ENCODE peak calls at places on chromosomes 7 and 10, in four cellular contexts. D is HCT116, E is upper lobe of left lung, N is breast epithelium. I is an unnamed sample.

GRCh38 chr7:27684491-27684890 is 21.8 kb upstream of the HIBADH start:
- DNase-seq in N (no peak), E (no peak), D (no peak), I (no peak)

GRCh38 chr7:132571970-132572369 is 4.3 kb downstream of the PLXNA4 start:
- DNase-seq in E (no peak), D (no peak), N (no peak), I (no peak)

GRCh38 chr10:78471723-78472541 is 438.3 kb downstream of the RPS24 start:
- DNase-seq in N (no peak), E (no peak), D (no peak), I (no peak)

GRCh38 chr7:93165447-93165846 is 17.3 kb upstream of the SAMD9L start:
- DNase-seq in E (no peak), N (no peak), D (no peak), I (no peak)

GRCh38 chr10:73717564-73717963 is 19.7 kb upstream of the AGAP5 start:
- DNase-seq in E (no peak), N (no peak), D (no peak), I (no peak)

GRCh38 chr7:131238260-131238940 is 89.3 kb upstream of the MKLN1 start:
- DNase-seq in E (no peak), N (no peak), D (no peak), I (no peak)

GRCh38 chr7:107692501-107692900 is 31.9 kb downstream of the SLC26A4 start:
- DNase-seq in N (no peak), E (no peak), D (no peak), I (no peak)

GRCh38 chr7:72445580-72445979 is 33.4 kb upstream of the CALN1 start:
- DNase-seq in D (no peak), E (no peak), N (no peak), I (no peak)

GRCh38 chr10:33253411-33253810 is 81.1 kb downstream of the NRP1 start:
- DNase-seq in E (no peak), N (no peak), D (no peak), I (no peak)

GRCh38 chr7:27168265-27168947 is 3.1 kb upstream of the HOXA9 start:
- DNase-seq in E (peak), N (no peak), D (no peak), I (no peak)

GRCh38 chr10:8498881-8499280 is 444.4 kb downstream of the GATA3 start:
- DNase-seq in E (no peak), N (no peak), D (no peak), I (no peak)

GRCh38 chr7:135253851-135254815 is 20.5 kb downstream of the STRA8 start:
- DNase-seq in E (no peak), D (peak), N (peak), I (peak)

GRCh38 chr10:69801434-69802315 is at the start of gene COL13A1:
- DNase-seq in N (no peak), E (peak), D (peak), I (no peak)

GRCh38 chr10:101783736-101784118 is 481 bp upstream of the NPM3 start:
- DNase-seq in E (no peak), N (no peak), D (no peak), I (no peak)

GRCh38 chr7:127897704-127898454 is 133.4 kb downstream of the LRRC4 start:
- DNase-seq in D (no peak), E (no peak), N (no peak), I (no peak)

GRCh38 chr7:44307905-44308740 is 17.3 kb downstream of the CAMK2B start:
- DNase-seq in E (no peak), N (peak), D (no peak), I (peak)

GRCh38 chr10:124245806-124246440 is 152.5 kb upstream of the CHST15 start:
- DNase-seq in E (no peak), D (no peak), N (no peak), I (peak)
- TF ChIP-seq POLR2AphosphoS5 in E (no peak), D (no peak), N (no peak), I (no peak)

DNA sequence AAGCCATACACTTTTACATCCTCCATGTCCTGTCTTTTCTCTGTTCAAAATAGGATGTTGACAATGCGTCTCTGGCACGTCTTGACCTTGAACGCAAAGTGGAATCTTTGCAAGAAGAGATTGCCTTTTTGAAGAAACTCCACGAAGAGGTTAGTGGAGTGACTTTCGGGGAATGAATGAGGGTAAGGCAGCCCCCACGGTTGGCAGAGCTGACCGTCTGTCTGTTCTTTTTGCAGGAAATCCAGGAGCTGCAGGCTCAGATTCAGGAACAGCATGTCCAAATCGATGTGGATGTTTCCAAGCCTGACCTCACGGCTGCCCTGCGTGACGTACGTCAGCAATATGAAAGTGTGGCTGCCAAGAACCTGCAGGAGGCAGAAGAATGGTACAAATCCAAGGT is 5.5 kb downstream of the VIM start:
- DNase-seq in D (no peak), N (no peak), E (no peak), I (no peak)
- TF ChIP-seq POLR2A in D (no peak), N (no peak), E (no peak), I (no peak)

DNA sequence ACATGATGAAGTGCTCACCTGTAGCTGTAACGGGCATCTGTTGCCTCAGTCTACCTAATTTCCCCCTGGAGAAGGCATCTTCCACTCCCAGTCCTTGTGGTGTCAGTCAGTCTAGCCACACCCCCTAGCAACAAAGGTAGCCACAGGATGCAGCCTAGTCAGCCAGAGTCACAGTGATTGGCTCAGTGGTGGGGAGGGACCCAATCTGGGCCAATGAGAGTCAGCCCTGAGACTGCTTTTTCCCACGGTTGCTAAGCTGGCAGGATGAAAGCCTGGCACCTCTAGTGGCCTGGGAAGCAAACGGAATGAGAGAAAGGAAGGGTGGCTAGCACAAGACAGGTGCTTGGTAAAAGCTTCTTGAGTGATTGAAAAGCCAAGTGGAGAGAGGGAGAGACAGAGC is 118.6 kb downstream of the SH3PXD2A start:
- DNase-seq in N (no peak), E (no peak), D (peak), I (no peak)
- TF ChIP-seq CTCF in N (no peak), E (no peak), D (peak), I (no peak)

DNA sequence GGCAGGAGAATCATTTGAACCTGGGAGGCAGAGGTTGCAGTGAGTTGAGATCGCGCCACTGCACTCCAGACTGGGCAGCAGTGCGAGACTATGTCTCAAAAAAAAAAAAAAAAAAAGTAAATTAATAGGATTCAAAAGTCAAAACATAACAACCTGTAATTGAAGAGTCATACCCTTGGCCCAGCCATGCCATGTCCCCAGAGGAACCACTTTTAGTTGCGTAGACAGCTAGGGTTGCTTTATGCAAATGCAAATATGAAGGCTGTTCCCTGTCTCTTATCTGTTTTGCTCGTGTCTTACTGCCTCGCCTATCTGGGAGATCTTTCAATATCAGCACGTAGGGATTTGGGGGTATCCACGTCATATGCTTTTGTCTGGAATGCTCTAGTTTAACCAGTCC is 73.1 kb downstream of the PRKAG2 start:
- DNase-seq in N (no peak), E (no peak), D (no peak), I (no peak)
- TF ChIP-seq POLR2AphosphoS5 in N (no peak), E (no peak), D (no peak), I (no peak)

GRCh38 chr7:101121996-101122932 is 4.6 kb upstream of the SERPINE1 start:
- DNase-seq in E (no peak), D (peak), N (peak), I (peak)

GRCh38 chr7:101125989-101126650 is 784 bp upstream of the SERPINE1 start:
- DNase-seq in D (no peak), E (peak), N (peak), I (peak)

GRCh38 chr7:101122933-101123702 is 3.8 kb upstream of the SERPINE1 start:
- DNase-seq in N (no peak), E (no peak), D (no peak), I (no peak)

GRCh38 chr7:101123703-101124068 is 3.2 kb upstream of the SERPINE1 start:
- DNase-seq in D (no peak), N (no peak), E (no peak), I (no peak)

GRCh38 chr7:101124376-101125056 is 2.4 kb upstream of the SERPINE1 start:
- DNase-seq in N (no peak), D (no peak), E (no peak), I (no peak)
- TF ChIP-seq POLR2A in N (no peak), D (no peak), E (no peak), I (no peak)

DNA sequence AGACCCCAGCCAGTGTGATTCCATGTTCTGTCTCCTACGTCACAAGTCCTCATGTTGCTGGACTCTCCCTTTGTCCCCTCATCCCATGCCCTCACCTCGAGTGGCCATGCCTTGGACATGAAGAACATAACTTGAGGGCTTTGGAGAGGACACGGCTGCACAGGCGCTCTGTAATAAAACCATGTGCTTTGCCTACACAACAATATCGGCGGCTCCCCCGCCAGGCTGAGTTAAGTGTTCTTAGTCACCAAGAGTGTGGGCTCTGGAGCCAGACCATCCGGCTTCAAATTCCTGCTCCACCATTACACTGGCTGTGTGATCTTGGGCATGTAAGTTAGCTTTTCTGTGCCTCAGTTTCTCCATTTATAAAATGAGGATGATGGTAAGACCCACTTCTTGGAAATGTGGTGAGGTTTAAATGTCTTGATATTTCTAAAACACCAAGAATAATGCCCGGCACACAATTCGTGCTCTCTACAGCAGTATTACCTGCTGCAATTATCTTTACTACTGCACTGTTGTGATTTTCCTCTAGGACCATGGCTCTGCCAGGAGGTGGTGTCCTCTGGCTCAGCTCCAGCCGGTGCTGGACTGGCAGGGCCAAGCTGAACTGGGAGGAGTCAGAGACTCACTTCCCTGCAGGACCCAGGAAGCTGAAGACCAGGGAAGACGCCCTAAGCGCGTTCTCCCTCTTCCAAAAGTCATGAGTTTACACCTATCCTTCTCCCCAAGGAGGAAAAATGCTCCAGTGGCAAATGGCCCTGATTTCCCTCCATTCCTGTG is 15.7 kb downstream of the SLIT1 start:
- DNase-seq in N (peak), E (no peak), D (no peak), I (peak)
- TF ChIP-seq CTCF in N (no peak), E (no peak), D (no peak), I (no peak)

DNA sequence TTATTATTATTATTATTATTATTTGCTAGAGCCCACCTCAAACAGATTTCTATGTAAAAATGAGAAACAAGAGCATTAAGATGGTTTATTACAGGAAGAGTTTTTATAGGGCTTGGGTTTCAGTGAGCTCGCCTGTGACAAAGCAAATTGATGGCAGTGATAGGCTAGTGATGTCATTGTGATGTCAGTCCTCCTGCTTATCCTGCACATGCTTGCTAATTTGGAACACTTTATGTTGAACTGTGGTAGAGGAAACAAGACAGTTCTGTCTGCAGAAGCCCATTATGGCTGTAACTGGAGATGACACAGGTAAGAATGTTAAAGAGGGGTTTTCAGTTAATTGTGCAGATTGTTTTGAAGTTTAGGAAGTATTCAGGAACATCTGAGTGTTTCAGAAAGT is 68.3 kb downstream of the CREM start:
- DNase-seq in N (no peak), E (no peak), D (peak), I (no peak)
- TF ChIP-seq POLR2AphosphoS5 in N (no peak), E (no peak), D (no peak), I (peak)

GRCh38 chr10:122310311-122311050 is 39.4 kb downstream of the BTBD16 start:
- DNase-seq in N (no peak), E (no peak), D (no peak), I (no peak)
- TF ChIP-seq POLR2A in N (no peak), E (no peak), D (no peak), I (no peak)